ENCODE peak calls at places on chromosomes 6 and 20, in ten cellular contexts. C is H1, M is ovary, L is A549, S is suprapubic skin, E is stomach, X is transverse colon, P is sigmoid colon, D is tibial nerve, A is HepG2. Z is an unnamed sample.

GRCh38 chr20:2984956-2985661 is 58.3 kb upstream of the GNRH2 start:
- DNase-seq in C (no peak), M (no peak), L (no peak), S (no peak), E (no peak), X (no peak), P (no peak), D (no peak), A (no peak), Z (no peak)

GRCh38 chr20:63534831-63535651 is 2.1 kb downstream of the PTK6 start:
- DNase-seq in C (no peak), M (no peak), L (no peak), S (no peak), E (peak), X (peak), P (no peak), D (no peak), A (no peak), Z (no peak)

GRCh38 chr6:28490191-28490890 is 25.3 kb downstream of the GPX6 start:
- DNase-seq in C (no peak), M (peak), L (no peak), S (no peak), E (no peak), X (no peak), P (no peak), D (no peak), A (no peak), Z (no peak)

GRCh38 chr20:10603971-10604864 is 69.6 kb downstream of the JAG1 start:
- DNase-seq in C (no peak), M (peak), L (peak), S (no peak), E (no peak), X (peak), P (peak), D (peak), A (peak), Z (no peak)

GRCh38 chr20:47113362-47114118 is 218.9 kb downstream of the EYA2 start:
- DNase-seq in C (no peak), M (no peak), L (no peak), S (no peak), E (no peak), X (no peak), P (peak), D (no peak), A (peak), Z (no peak)

GRCh38 chr6:11386726-11387125 is 150.8 kb upstream of the TMEM170B start:
- DNase-seq in C (no peak), M (no peak), L (no peak), S (no peak), E (no peak), X (no peak), P (no peak), D (no peak), A (peak), Z (no peak)

GRCh38 chr20:53883098-53883762 is 187.2 kb downstream of the BCAS1 start:
- DNase-seq in C (no peak), M (no peak), L (peak), S (no peak), E (no peak), X (no peak), P (no peak), D (no peak), A (no peak), Z (no peak)

GRCh38 chr6:72182337-72183246 is 296.2 kb downstream of the RIMS1 start:
- DNase-seq in C (peak), M (no peak), L (peak), S (no peak), E (peak), X (peak), P (no peak), D (no peak), A (no peak), Z (no peak)

GRCh38 chr6:138588805-138589434 is 89.6 kb upstream of the NHSL1 start:
- DNase-seq in C (no peak), M (peak), L (peak), S (no peak), E (peak), X (peak), P (peak), D (peak), A (peak), Z (peak)

GRCh38 chr20:16539280-16539679 is 34.0 kb downstream of the KIF16B start:
- DNase-seq in C (no peak), M (no peak), L (peak), S (no peak), E (no peak), X (peak), P (no peak), D (no peak), A (no peak), Z (no peak)
- TF ChIP-seq EP300 in C (no peak), M (no peak), L (no peak), S (no peak), E (no peak), X (no peak), P (no peak), D (no peak), A (no peak), Z (no peak)

GRCh38 chr20:21104921-21105320 is 1.2 kb downstream of the LINC00237 start:
- DNase-seq in C (no peak), M (no peak), L (no peak), S (no peak), E (no peak), X (no peak), P (no peak), D (no peak), A (no peak), Z (no peak)

GRCh38 chr20:21102252-21102609 is 3.9 kb downstream of the LINC00237 start:
- DNase-seq in C (no peak), M (no peak), L (no peak), S (no peak), E (no peak), X (no peak), P (no peak), D (no peak), A (no peak), Z (no peak)

GRCh38 chr20:21102691-21103311 is 3.4 kb downstream of the LINC00237 start:
- DNase-seq in C (no peak), M (no peak), L (no peak), S (no peak), E (peak), X (peak), P (peak), D (no peak), A (no peak), Z (no peak)

GRCh38 chr20:21104466-21104761 is 1.7 kb downstream of the LINC00237 start:
- DNase-seq in C (no peak), M (no peak), L (no peak), S (no peak), E (no peak), X (no peak), P (no peak), D (no peak), A (no peak), Z (no peak)

GRCh38 chr20:21103582-21104465 is 2.3 kb downstream of the LINC00237 start:
- DNase-seq in C (no peak), M (no peak), L (no peak), S (no peak), E (no peak), X (no peak), P (no peak), D (no peak), A (no peak), Z (no peak)
- TF ChIP-seq EP300 in C (no peak), M (no peak), L (no peak), S (no peak), E (no peak), X (no peak), P (no peak), D (no peak), A (no peak), Z (no peak)

GRCh38 chr6:4319992-4320683 is 184.8 kb upstream of the ECI2 start:
- DNase-seq in C (no peak), M (no peak), L (peak), S (no peak), E (no peak), X (no peak), P (no peak), D (no peak), A (no peak), Z (no peak)

GRCh38 chr6:4323322-4323721 is 187.9 kb upstream of the ECI2 start:
- DNase-seq in C (no peak), M (no peak), L (no peak), S (no peak), E (no peak), X (no peak), P (no peak), D (no peak), A (no peak), Z (no peak)

GRCh38 chr6:4322846-4323309 is 187.5 kb upstream of the ECI2 start:
- DNase-seq in C (no peak), M (no peak), L (peak), S (no peak), E (no peak), X (peak), P (no peak), D (no peak), A (no peak), Z (no peak)

GRCh38 chr6:4322134-4322845 is 186.9 kb upstream of the ECI2 start:
- DNase-seq in C (no peak), M (no peak), L (no peak), S (no peak), E (no peak), X (no peak), P (no peak), D (no peak), A (no peak), Z (no peak)

DNA sequence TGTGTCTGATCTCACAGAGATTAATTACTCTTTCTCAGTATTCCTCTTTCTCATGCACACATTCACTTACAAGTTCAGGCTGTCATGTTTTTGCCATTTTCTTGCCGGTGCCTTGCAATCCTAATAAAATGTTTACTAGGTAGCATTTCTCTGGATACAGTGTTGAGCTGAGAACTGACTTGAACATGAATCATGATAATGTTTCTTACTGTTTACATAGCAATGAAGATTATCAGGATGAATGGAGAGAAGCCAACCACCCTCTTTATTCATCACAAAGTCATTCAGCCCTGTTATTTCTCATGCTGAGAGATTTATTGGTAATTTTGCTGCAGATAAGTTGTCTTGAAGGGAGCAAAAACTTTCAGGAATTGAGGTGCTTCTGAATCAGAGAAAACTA is 185.5 kb upstream of the ECI2 start:
- DNase-seq in C (no peak), M (no peak), L (peak), S (no peak), E (no peak), X (no peak), P (no peak), D (no peak), A (no peak), Z (no peak)
- TF ChIP-seq EP300 in C (no peak), M (no peak), L (peak), S (no peak), E (no peak), X (no peak), P (no peak), D (no peak), A (no peak), Z (no peak)

DNA sequence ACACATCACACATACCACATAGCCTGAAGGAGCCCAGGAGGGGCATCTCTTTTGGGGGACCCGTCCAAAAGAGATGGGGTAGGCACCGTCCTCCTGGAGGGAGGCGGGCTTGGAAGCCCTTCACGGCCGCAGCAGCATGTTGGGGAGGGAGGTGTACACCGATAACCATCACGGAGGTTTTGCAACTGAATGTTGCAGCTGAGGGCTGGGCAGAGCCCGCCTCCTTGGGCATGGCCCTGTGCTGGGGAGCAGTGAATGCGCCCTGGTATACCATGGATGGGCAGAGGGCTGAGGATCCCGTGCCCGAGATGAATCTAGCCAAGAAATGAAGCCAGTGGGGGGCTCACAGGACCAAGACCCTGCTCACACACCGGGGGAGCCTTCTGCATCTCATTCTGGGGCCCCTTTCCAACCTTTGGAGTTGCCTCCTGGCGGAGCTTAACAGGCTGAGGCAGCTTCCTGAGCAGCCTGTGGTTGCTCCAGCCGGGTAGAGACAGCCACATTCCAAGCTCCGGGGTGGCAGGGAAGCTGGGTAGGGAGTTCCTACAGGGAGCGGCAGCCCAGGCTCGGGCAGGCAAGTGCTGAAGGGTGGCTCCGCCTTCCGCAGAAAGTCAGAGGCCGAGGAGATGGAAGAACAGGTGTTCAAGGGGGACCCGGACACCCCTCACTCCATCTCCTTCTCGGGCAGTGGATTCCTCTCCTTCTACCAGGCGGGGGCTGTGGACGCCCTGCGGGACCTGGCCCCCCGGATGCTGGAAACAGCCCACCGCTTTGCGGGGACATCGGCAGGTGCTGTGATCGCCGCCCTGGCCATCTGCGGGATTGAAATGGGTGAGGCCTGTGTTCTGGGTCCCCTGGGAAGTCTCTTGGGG is at the start of gene PNPLA1:
- DNase-seq in C (no peak), M (no peak), L (no peak), S (no peak), E (no peak), X (no peak), P (no peak), D (no peak), A (no peak), Z (no peak)
- TF ChIP-seq EP300 in C (no peak), M (no peak), L (no peak), S (no peak), E (no peak), X (no peak), P (no peak), D (no peak), A (no peak), Z (no peak)

GRCh38 chr6:23454090-23454998 is 671.7 kb upstream of the NRSN1 start:
- DNase-seq in C (no peak), M (no peak), L (peak), S (no peak), E (no peak), X (no peak), P (no peak), D (no peak), A (no peak), Z (no peak)
- TF ChIP-seq EP300 in C (no peak), M (no peak), L (no peak), S (no peak), E (no peak), X (no peak), P (no peak), D (no peak), A (no peak), Z (no peak)

DNA sequence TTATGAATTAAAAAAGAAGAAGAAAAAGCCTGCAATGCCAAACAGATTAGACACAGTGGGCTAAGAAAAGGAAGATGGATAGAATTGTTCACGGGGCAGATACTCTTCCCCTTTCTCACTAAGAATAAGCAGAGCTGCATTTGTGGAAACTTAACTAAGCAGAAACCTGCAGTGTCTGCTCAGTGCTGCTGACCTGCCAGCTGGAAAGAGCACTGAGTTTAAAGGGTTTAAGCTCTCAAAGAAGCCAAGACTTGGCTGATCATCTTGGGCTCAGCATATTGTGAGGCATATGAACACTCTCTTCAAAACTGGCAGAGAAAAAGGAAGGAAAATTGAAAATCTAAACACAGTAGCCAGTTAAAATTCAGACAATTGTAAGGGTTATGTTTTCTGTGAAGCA is 711.1 kb upstream of the EPHA7 start:
- DNase-seq in C (no peak), M (no peak), L (no peak), S (no peak), E (no peak), X (no peak), P (no peak), D (no peak), A (no peak), Z (no peak)
- TF ChIP-seq EP300 in C (no peak), M (no peak), L (no peak), S (no peak), E (no peak), X (no peak), P (no peak), D (no peak), A (no peak), Z (no peak)